ENCODE peak calls at places on chromosome 1, in nine cellular contexts. J is stimulated activated CD8-positive, alpha-beta memory T cell treated with anti-CD3 and anti-CD28 coated beads, Interleukin-15, amount 100 ng/mL, for 1 hour; P is dermis blood vessel endothelial cell; L is HS-27A; S is kidney glomerular epithelial cell; R is uterus; Z is T-cell; T is activated T-cell treated with anti-CD3 and anti-CD28 coated beads for 48 hours; M is KBM-7. U is an unnamed sample.

GRCh38 chr1:103367186-103367585 is 158.3 kb upstream of the RNPC3 start:
- DNase-seq in J (no peak), P (no peak), L (no peak), S (no peak), R (no peak), Z (no peak), T (no peak), M (no peak), U (no peak)

GRCh38 chr1:223707270-223708000 is 4.9 kb upstream of the CAPN2 start:
- DNase-seq in J (no peak), P (peak), L (peak), S (peak), R (peak), Z (no peak), T (no peak), M (peak), U (no peak)

GRCh38 chr1:154955039-154955717 is 721 bp downstream of the PBXIP1 start:
- DNase-seq in J (peak), P (peak), L (no peak), S (peak), R (peak), Z (peak), T (peak), M (peak), U (peak)

GRCh38 chr1:181135815-181136737 is 47.6 kb downstream of the IER5 start:
- DNase-seq in J (no peak), P (peak), L (no peak), S (peak), R (peak), Z (no peak), T (no peak), M (peak), U (peak)

GRCh38 chr1:213898684-213899083 is 89.1 kb upstream of the PROX1 start:
- DNase-seq in J (no peak), P (no peak), L (no peak), S (no peak), R (no peak), Z (no peak), T (no peak), M (no peak), U (no peak)

GRCh38 chr1:202959276-202959620 is 1.1 kb upstream of the ADIPOR1 start:
- DNase-seq in J (no peak), P (no peak), L (peak), S (peak), R (no peak), Z (no peak), T (no peak), M (peak), U (peak)

GRCh38 chr1:33876970-33877680 is 13.2 kb downstream of the HMGB4 start:
- DNase-seq in J (no peak), P (no peak), L (no peak), S (no peak), R (no peak), Z (no peak), T (no peak), M (no peak), U (no peak)

GRCh38 chr1:16318544-16318943 is 33.7 kb downstream of the FBXO42 start:
- DNase-seq in J (no peak), P (peak), L (no peak), S (no peak), R (peak), Z (no peak), T (no peak), M (peak), U (peak)

GRCh38 chr1:31460027-31460426 is 47.0 kb downstream of the SERINC2 start:
- DNase-seq in J (no peak), P (peak), L (peak), S (no peak), R (no peak), Z (no peak), T (no peak), M (peak), U (peak)

GRCh38 chr1:38114231-38114630 is 67.6 kb upstream of the POU3F1 start:
- DNase-seq in J (no peak), P (no peak), L (no peak), S (no peak), R (peak), Z (no peak), T (peak), M (no peak), U (no peak)

GRCh38 chr1:165573787-165574186 is 30.0 kb downstream of the LRRC52 start:
- DNase-seq in J (no peak), P (no peak), L (no peak), S (no peak), R (no peak), Z (no peak), T (no peak), M (no peak), U (no peak)

GRCh38 chr1:15994081-15994480 is 10.0 kb upstream of the SRARP start:
- DNase-seq in J (no peak), P (no peak), L (no peak), S (no peak), R (no peak), Z (no peak), T (no peak), M (no peak), U (no peak)

GRCh38 chr1:223444411-223444810 is 51.2 kb downstream of the CCDC185 start:
- DNase-seq in J (no peak), P (no peak), L (no peak), S (peak), R (no peak), Z (no peak), T (no peak), M (no peak), U (no peak)

GRCh38 chr1:55816456-55816794 is 601.3 kb upstream of the USP24 start:
- DNase-seq in J (no peak), P (peak), L (no peak), S (no peak), R (no peak), Z (no peak), T (no peak), M (no peak), U (no peak)

GRCh38 chr1:180862305-180862704 is 50.4 kb upstream of the KIAA1614 start:
- DNase-seq in J (no peak), P (no peak), L (no peak), S (no peak), R (no peak), Z (no peak), T (no peak), M (no peak), U (no peak)

GRCh38 chr1:93960641-93961147 is 51.5 kb upstream of the GCLM start:
- DNase-seq in J (no peak), P (no peak), L (no peak), S (no peak), R (no peak), Z (no peak), T (no peak), M (no peak), U (no peak)

GRCh38 chr1:48026275-48026674 is 29.1 kb upstream of the TRABD2B start:
- DNase-seq in J (no peak), P (no peak), L (no peak), S (peak), R (no peak), Z (no peak), T (no peak), M (no peak), U (no peak)

GRCh38 chr1:198655464-198656121 is 16.8 kb downstream of the PTPRC start:
- DNase-seq in J (no peak), P (no peak), L (no peak), S (peak), R (no peak), Z (no peak), T (no peak), M (no peak), U (no peak)

GRCh38 chr1:155695608-155696007 is 6.7 kb downstream of the DAP3 start:
- DNase-seq in J (no peak), P (no peak), L (no peak), S (no peak), R (no peak), Z (no peak), T (no peak), M (no peak), U (no peak)

GRCh38 chr1:93977546-93977945 is 68.3 kb upstream of the GCLM start:
- DNase-seq in J (no peak), P (peak), L (no peak), S (peak), R (no peak), Z (no peak), T (no peak), M (no peak), U (no peak)

GRCh38 chr1:41444246-41444645 is 40.2 kb downstream of the EDN2 start:
- DNase-seq in J (no peak), P (no peak), L (no peak), S (no peak), R (no peak), Z (no peak), T (no peak), M (peak), U (no peak)

GRCh38 chr1:204991342-204991844 is 51.6 kb upstream of the CNTN2 start:
- DNase-seq in J (no peak), P (no peak), L (no peak), S (no peak), R (no peak), Z (no peak), T (no peak), M (no peak), U (no peak)

GRCh38 chr1:77044133-77044849 is 174.9 kb downstream of the PIGK start:
- DNase-seq in J (no peak), P (no peak), L (no peak), S (peak), R (no peak), Z (no peak), T (no peak), M (no peak), U (no peak)

GRCh38 chr1:204108312-204109141 is 35.6 kb downstream of the SOX13 start:
- DNase-seq in J (no peak), P (peak), L (no peak), S (no peak), R (no peak), Z (no peak), T (no peak), M (no peak), U (no peak)

GRCh38 chr1:156090822-156091188 is 8.5 kb upstream of the MEX3A start:
- DNase-seq in J (peak), P (peak), L (peak), S (peak), R (peak), Z (peak), T (peak), M (peak), U (peak)

GRCh38 chr1:3460653-3461237 is 6.3 kb downstream of the ARHGEF16 start:
- DNase-seq in J (no peak), P (peak), L (no peak), S (peak), R (no peak), Z (no peak), T (no peak), M (no peak), U (no peak)

GRCh38 chr1:9388628-9389184 is 96.0 kb downstream of the SPSB1 start:
- DNase-seq in J (no peak), P (no peak), L (no peak), S (no peak), R (no peak), Z (no peak), T (no peak), M (no peak), U (no peak)

GRCh38 chr1:24108334-24109165 is 3.4 kb downstream of the MYOM3 start:
- DNase-seq in J (no peak), P (peak), L (peak), S (peak), R (peak), Z (no peak), T (no peak), M (no peak), U (no peak)

GRCh38 chr1:5253036-5253435 is 598.6 kb downstream of the AJAP1 start:
- DNase-seq in J (no peak), P (no peak), L (no peak), S (no peak), R (no peak), Z (no peak), T (no peak), M (no peak), U (no peak)

GRCh38 chr1:8687053-8687452 is 130.4 kb downstream of the RERE start:
- DNase-seq in J (no peak), P (peak), L (no peak), S (peak), R (no peak), Z (no peak), T (no peak), M (no peak), U (no peak)

GRCh38 chr1:155812878-155813277 is 44.1 kb downstream of the GON4L start:
- DNase-seq in J (no peak), P (no peak), L (no peak), S (no peak), R (no peak), Z (no peak), T (no peak), M (no peak), U (no peak)

GRCh38 chr1:12810691-12811408 is 19.7 kb downstream of the PRAMEF1 start:
- DNase-seq in J (no peak), P (no peak), L (peak), S (peak), R (no peak), Z (no peak), T (no peak), M (no peak), U (no peak)

GRCh38 chr1:248857749-248858095 is 1.2 kb downstream of the ZNF692 start:
- DNase-seq in J (no peak), P (no peak), L (no peak), S (no peak), R (no peak), Z (no peak), T (no peak), M (no peak), U (no peak)

U was measured in Kasumi-1.